ENCODE peak calls at places on chromosomes 4 and X, in six cellular contexts. One of them, this sample, is unnamed.

GRCh38 chrX:22073928-22074327 is 41.8 kb downstream of the PHEX start:
- DNase-seq in HEK293T: no peak
- DNase-seq in right cardiac atrium: no peak
- DNase-seq in adrenal gland: no peak
- DNase-seq in NB4: no peak
- DNase-seq in stimulated activated CD4-positive, alpha-beta T cell treated with anti-CD3 and anti-CD28 coated beads, Interleukin-1b, Interleukin-23, amount 100 ng/mL, for 1 hour: no peak
- DNase-seq in this sample: no peak

GRCh38 chrX:5852941-5853340 is 375.7 kb downstream of the NLGN4X start:
- DNase-seq in HEK293T: no peak
- DNase-seq in right cardiac atrium: no peak
- DNase-seq in adrenal gland: no peak
- DNase-seq in NB4: no peak
- DNase-seq in stimulated activated CD4-positive, alpha-beta T cell treated with anti-CD3 and anti-CD28 coated beads, Interleukin-1b, Interleukin-23, amount 100 ng/mL, for 1 hour: no peak
- DNase-seq in this sample: no peak

GRCh38 chrX:56793533-56794320 is 64.7 kb downstream of the NBDY start:
- DNase-seq in HEK293T: no peak
- DNase-seq in right cardiac atrium: peak; percentile 30
- DNase-seq in adrenal gland: peak; percentile 36
- DNase-seq in NB4: no peak
- DNase-seq in stimulated activated CD4-positive, alpha-beta T cell treated with anti-CD3 and anti-CD28 coated beads, Interleukin-1b, Interleukin-23, amount 100 ng/mL, for 1 hour: no peak
- DNase-seq in this sample: no peak

GRCh38 chr4:121277194-121278105 is 103.4 kb downstream of the QRFPR start:
- DNase-seq in HEK293T: peak; percentile 58
- DNase-seq in right cardiac atrium: no peak
- DNase-seq in adrenal gland: no peak
- DNase-seq in NB4: peak; percentile 14
- DNase-seq in stimulated activated CD4-positive, alpha-beta T cell treated with anti-CD3 and anti-CD28 coated beads, Interleukin-1b, Interleukin-23, amount 100 ng/mL, for 1 hour: no peak
- DNase-seq in this sample: peak; percentile 51

GRCh38 chr4:7811536-7812190 is 128.0 kb downstream of the AFAP1 start:
- DNase-seq in HEK293T: no peak
- DNase-seq in right cardiac atrium: peak; percentile 88
- DNase-seq in adrenal gland: no peak
- DNase-seq in NB4: no peak
- DNase-seq in stimulated activated CD4-positive, alpha-beta T cell treated with anti-CD3 and anti-CD28 coated beads, Interleukin-1b, Interleukin-23, amount 100 ng/mL, for 1 hour: no peak
- DNase-seq in this sample: no peak

GRCh38 chrX:138648570-138648969 is 62.9 kb downstream of the FGF13 start:
- DNase-seq in HEK293T: no peak
- DNase-seq in right cardiac atrium: no peak
- DNase-seq in adrenal gland: no peak
- DNase-seq in NB4: no peak
- DNase-seq in stimulated activated CD4-positive, alpha-beta T cell treated with anti-CD3 and anti-CD28 coated beads, Interleukin-1b, Interleukin-23, amount 100 ng/mL, for 1 hour: no peak
- DNase-seq in this sample: no peak

GRCh38 chr4:146488495-146489174 is 33.1 kb downstream of the SLC10A7 start:
- DNase-seq in HEK293T: no peak
- DNase-seq in right cardiac atrium: no peak
- DNase-seq in adrenal gland: no peak
- DNase-seq in NB4: no peak
- DNase-seq in stimulated activated CD4-positive, alpha-beta T cell treated with anti-CD3 and anti-CD28 coated beads, Interleukin-1b, Interleukin-23, amount 100 ng/mL, for 1 hour: no peak
- DNase-seq in this sample: no peak

GRCh38 chr4:11628093-11628725 is 199.5 kb upstream of the HS3ST1 start:
- DNase-seq in HEK293T: no peak
- DNase-seq in right cardiac atrium: no peak
- DNase-seq in adrenal gland: no peak
- DNase-seq in NB4: no peak
- DNase-seq in stimulated activated CD4-positive, alpha-beta T cell treated with anti-CD3 and anti-CD28 coated beads, Interleukin-1b, Interleukin-23, amount 100 ng/mL, for 1 hour: no peak
- DNase-seq in this sample: no peak

GRCh38 chr4:111330786-111331185 is 707.9 kb upstream of the PITX2 start:
- DNase-seq in HEK293T: no peak
- DNase-seq in right cardiac atrium: no peak
- DNase-seq in adrenal gland: no peak
- DNase-seq in NB4: no peak
- DNase-seq in stimulated activated CD4-positive, alpha-beta T cell treated with anti-CD3 and anti-CD28 coated beads, Interleukin-1b, Interleukin-23, amount 100 ng/mL, for 1 hour: no peak
- DNase-seq in this sample: no peak

GRCh38 chr4:150381671-150382427 is 200.1 kb upstream of the MAB21L2 start:
- DNase-seq in HEK293T: no peak
- DNase-seq in right cardiac atrium: no peak
- DNase-seq in adrenal gland: no peak
- DNase-seq in NB4: no peak
- DNase-seq in stimulated activated CD4-positive, alpha-beta T cell treated with anti-CD3 and anti-CD28 coated beads, Interleukin-1b, Interleukin-23, amount 100 ng/mL, for 1 hour: no peak
- DNase-seq in this sample: no peak

GRCh38 chr4:138035781-138036258 is 206.3 kb downstream of the SLC7A11 start:
- DNase-seq in HEK293T: peak; percentile 65
- DNase-seq in right cardiac atrium: no peak
- DNase-seq in adrenal gland: no peak
- DNase-seq in NB4: peak; percentile 75
- DNase-seq in stimulated activated CD4-positive, alpha-beta T cell treated with anti-CD3 and anti-CD28 coated beads, Interleukin-1b, Interleukin-23, amount 100 ng/mL, for 1 hour: no peak
- DNase-seq in this sample: peak; percentile 76

GRCh38 chr4:8575457-8575856 is 4.7 kb upstream of the GPR78 start:
- DNase-seq in HEK293T: no peak
- DNase-seq in right cardiac atrium: no peak
- DNase-seq in adrenal gland: no peak
- DNase-seq in NB4: no peak
- DNase-seq in stimulated activated CD4-positive, alpha-beta T cell treated with anti-CD3 and anti-CD28 coated beads, Interleukin-1b, Interleukin-23, amount 100 ng/mL, for 1 hour: no peak
- DNase-seq in this sample: no peak

GRCh38 chrX:68415289-68415688 is 18.0 kb downstream of the OPHN1 start:
- DNase-seq in HEK293T: no peak
- DNase-seq in right cardiac atrium: peak; percentile 67
- DNase-seq in adrenal gland: peak; percentile 17
- DNase-seq in NB4: no peak
- DNase-seq in stimulated activated CD4-positive, alpha-beta T cell treated with anti-CD3 and anti-CD28 coated beads, Interleukin-1b, Interleukin-23, amount 100 ng/mL, for 1 hour: no peak
- DNase-seq in this sample: no peak

GRCh38 chr4:173522160-173522873 is 7.7 kb downstream of the HAND2 start:
- DNase-seq in HEK293T: peak; percentile 41
- DNase-seq in right cardiac atrium: peak; percentile 97
- DNase-seq in adrenal gland: peak; percentile 59
- DNase-seq in NB4: peak; percentile 22
- DNase-seq in stimulated activated CD4-positive, alpha-beta T cell treated with anti-CD3 and anti-CD28 coated beads, Interleukin-1b, Interleukin-23, amount 100 ng/mL, for 1 hour: no peak
- DNase-seq in this sample: peak; percentile 84

GRCh38 chr4:102687373-102687981 is 73.3 kb downstream of the MANBA start:
- DNase-seq in HEK293T: no peak
- DNase-seq in right cardiac atrium: no peak
- DNase-seq in adrenal gland: no peak
- DNase-seq in NB4: no peak
- DNase-seq in stimulated activated CD4-positive, alpha-beta T cell treated with anti-CD3 and anti-CD28 coated beads, Interleukin-1b, Interleukin-23, amount 100 ng/mL, for 1 hour: no peak
- DNase-seq in this sample: peak; percentile 45

GRCh38 chr4:145840162-145840768 is 98.4 kb downstream of the ZNF827 start:
- DNase-seq in HEK293T: peak; percentile 55
- DNase-seq in right cardiac atrium: no peak
- DNase-seq in adrenal gland: no peak
- DNase-seq in NB4: peak; percentile 41
- DNase-seq in stimulated activated CD4-positive, alpha-beta T cell treated with anti-CD3 and anti-CD28 coated beads, Interleukin-1b, Interleukin-23, amount 100 ng/mL, for 1 hour: no peak
- DNase-seq in this sample: peak; percentile 70

GRCh38 chr4:89509708-89510269 is 202.2 kb upstream of the GPRIN3 start:
- DNase-seq in HEK293T: no peak
- DNase-seq in right cardiac atrium: no peak
- DNase-seq in adrenal gland: no peak
- DNase-seq in NB4: no peak
- DNase-seq in stimulated activated CD4-positive, alpha-beta T cell treated with anti-CD3 and anti-CD28 coated beads, Interleukin-1b, Interleukin-23, amount 100 ng/mL, for 1 hour: no peak
- DNase-seq in this sample: no peak

GRCh38 chr4:80492761-80493160 is 157.2 kb downstream of the CFAP299 start:
- DNase-seq in HEK293T: no peak
- DNase-seq in right cardiac atrium: no peak
- DNase-seq in adrenal gland: no peak
- DNase-seq in NB4: no peak
- DNase-seq in stimulated activated CD4-positive, alpha-beta T cell treated with anti-CD3 and anti-CD28 coated beads, Interleukin-1b, Interleukin-23, amount 100 ng/mL, for 1 hour: no peak
- DNase-seq in this sample: peak; percentile 67

GRCh38 chr4:15238720-15239119 is 189.1 kb upstream of the C1QTNF7 start:
- DNase-seq in HEK293T: peak; percentile 59
- DNase-seq in right cardiac atrium: no peak
- DNase-seq in adrenal gland: peak; percentile 34
- DNase-seq in NB4: peak; percentile 69
- DNase-seq in stimulated activated CD4-positive, alpha-beta T cell treated with anti-CD3 and anti-CD28 coated beads, Interleukin-1b, Interleukin-23, amount 100 ng/mL, for 1 hour: no peak
- DNase-seq in this sample: peak; percentile 79

GRCh38 chrX:18886005-18886343 is 97.9 kb downstream of the PHKA2 start:
- DNase-seq in HEK293T: no peak
- DNase-seq in right cardiac atrium: no peak
- DNase-seq in adrenal gland: no peak
- DNase-seq in NB4: no peak
- DNase-seq in stimulated activated CD4-positive, alpha-beta T cell treated with anti-CD3 and anti-CD28 coated beads, Interleukin-1b, Interleukin-23, amount 100 ng/mL, for 1 hour: no peak
- DNase-seq in this sample: peak; percentile 57

GRCh38 chr4:94995684-94996394 is 238.1 kb downstream of the BMPR1B start:
- DNase-seq in HEK293T: peak; percentile 25
- DNase-seq in right cardiac atrium: no peak
- DNase-seq in adrenal gland: no peak
- DNase-seq in NB4: no peak
- DNase-seq in stimulated activated CD4-positive, alpha-beta T cell treated with anti-CD3 and anti-CD28 coated beads, Interleukin-1b, Interleukin-23, amount 100 ng/mL, for 1 hour: no peak
- DNase-seq in this sample: no peak

GRCh38 chrX:72102760-72103159 is 29.0 kb downstream of the RTL5 start:
- DNase-seq in HEK293T: no peak
- DNase-seq in right cardiac atrium: no peak
- DNase-seq in adrenal gland: no peak
- DNase-seq in NB4: no peak
- DNase-seq in stimulated activated CD4-positive, alpha-beta T cell treated with anti-CD3 and anti-CD28 coated beads, Interleukin-1b, Interleukin-23, amount 100 ng/mL, for 1 hour: no peak
- DNase-seq in this sample: peak; percentile 50

GRCh38 chr4:48033825-48034413 is 17.3 kb downstream of the NIPAL1 start:
- DNase-seq in HEK293T: peak; percentile 12
- DNase-seq in right cardiac atrium: no peak
- DNase-seq in adrenal gland: no peak
- DNase-seq in NB4: peak; percentile 54
- DNase-seq in stimulated activated CD4-positive, alpha-beta T cell treated with anti-CD3 and anti-CD28 coated beads, Interleukin-1b, Interleukin-23, amount 100 ng/mL, for 1 hour: peak; percentile 42
- DNase-seq in this sample: peak; percentile 74

GRCh38 chr4:112895785-112896184 is 153.7 kb upstream of the ANK2 start:
- DNase-seq in HEK293T: no peak
- DNase-seq in right cardiac atrium: no peak
- DNase-seq in adrenal gland: no peak
- DNase-seq in NB4: no peak
- DNase-seq in stimulated activated CD4-positive, alpha-beta T cell treated with anti-CD3 and anti-CD28 coated beads, Interleukin-1b, Interleukin-23, amount 100 ng/mL, for 1 hour: no peak
- DNase-seq in this sample: no peak

GRCh38 chr4:77613267-77613666 is 7.6 kb downstream of the CXCL13 start:
- DNase-seq in HEK293T: no peak
- DNase-seq in right cardiac atrium: peak; percentile 71
- DNase-seq in adrenal gland: no peak
- DNase-seq in NB4: no peak
- DNase-seq in stimulated activated CD4-positive, alpha-beta T cell treated with anti-CD3 and anti-CD28 coated beads, Interleukin-1b, Interleukin-23, amount 100 ng/mL, for 1 hour: no peak
- DNase-seq in this sample: no peak

GRCh38 chr4:1711055-1711905 is 839 bp downstream of the SLBP start:
- DNase-seq in HEK293T: peak; percentile 26
- DNase-seq in right cardiac atrium: peak; percentile 81
- DNase-seq in adrenal gland: peak; percentile 77
- DNase-seq in NB4: peak; percentile 69
- DNase-seq in stimulated activated CD4-positive, alpha-beta T cell treated with anti-CD3 and anti-CD28 coated beads, Interleukin-1b, Interleukin-23, amount 100 ng/mL, for 1 hour: no peak
- DNase-seq in this sample: peak; percentile 85

GRCh38 chr4:182884046-182884445 is 33.1 kb downstream of the DCTD start:
- DNase-seq in HEK293T: no peak
- DNase-seq in right cardiac atrium: no peak
- DNase-seq in adrenal gland: no peak
- DNase-seq in NB4: no peak
- DNase-seq in stimulated activated CD4-positive, alpha-beta T cell treated with anti-CD3 and anti-CD28 coated beads, Interleukin-1b, Interleukin-23, amount 100 ng/mL, for 1 hour: no peak
- DNase-seq in this sample: no peak

GRCh38 chr4:77443941-77444340 is 161.7 kb upstream of the CXCL13 start:
- DNase-seq in HEK293T: no peak
- DNase-seq in right cardiac atrium: no peak
- DNase-seq in adrenal gland: no peak
- DNase-seq in NB4: no peak
- DNase-seq in stimulated activated CD4-positive, alpha-beta T cell treated with anti-CD3 and anti-CD28 coated beads, Interleukin-1b, Interleukin-23, amount 100 ng/mL, for 1 hour: no peak
- DNase-seq in this sample: no peak

GRCh38 chr4:183391204-183391603 is 53.2 kb upstream of the CDKN2AIP start:
- DNase-seq in HEK293T: no peak
- DNase-seq in right cardiac atrium: no peak
- DNase-seq in adrenal gland: no peak
- DNase-seq in NB4: no peak
- DNase-seq in stimulated activated CD4-positive, alpha-beta T cell treated with anti-CD3 and anti-CD28 coated beads, Interleukin-1b, Interleukin-23, amount 100 ng/mL, for 1 hour: no peak
- DNase-seq in this sample: no peak

GRCh38 chr4:36152712-36153111 is 91.6 kb downstream of the ARAP2 start:
- DNase-seq in HEK293T: no peak
- DNase-seq in right cardiac atrium: no peak
- DNase-seq in adrenal gland: no peak
- DNase-seq in NB4: no peak
- DNase-seq in stimulated activated CD4-positive, alpha-beta T cell treated with anti-CD3 and anti-CD28 coated beads, Interleukin-1b, Interleukin-23, amount 100 ng/mL, for 1 hour: no peak
- DNase-seq in this sample: peak; percentile 31